ENCODE peak calls at places on chromosome 3, in four cellular contexts. One of them, this sample, is unnamed.

GRCh38 chr3:99638244-99638948 is at the start of gene COL8A1:
- DNase-seq in upper lobe of left lung: peak
- DNase-seq in left ventricle myocardium inferior: peak
- DNase-seq in brain microvascular endothelial cell: peak
- DNase-seq in this sample: peak

GRCh38 chr3:54046677-54047214 is 75.6 kb upstream of the CACNA2D3 start:
- DNase-seq in upper lobe of left lung: no peak
- DNase-seq in left ventricle myocardium inferior: no peak
- DNase-seq in brain microvascular endothelial cell: peak
- DNase-seq in this sample: no peak

GRCh38 chr3:34377961-34378360 is 579.5 kb downstream of the PDCD6IP start:
- DNase-seq in upper lobe of left lung: no peak
- DNase-seq in left ventricle myocardium inferior: no peak
- DNase-seq in brain microvascular endothelial cell: no peak
- DNase-seq in this sample: no peak

GRCh38 chr3:170007031-170007663 is 30.6 kb upstream of the GPR160 start:
- DNase-seq in upper lobe of left lung: no peak
- DNase-seq in left ventricle myocardium inferior: no peak
- DNase-seq in brain microvascular endothelial cell: peak
- DNase-seq in this sample: no peak

GRCh38 chr3:175656451-175656850 is 797.3 kb downstream of the NAALADL2 start:
- DNase-seq in upper lobe of left lung: no peak
- DNase-seq in left ventricle myocardium inferior: no peak
- DNase-seq in brain microvascular endothelial cell: no peak
- DNase-seq in this sample: no peak

GRCh38 chr3:12782172-12782815 is 14.2 kb upstream of the CAND2 start:
- DNase-seq in upper lobe of left lung: no peak
- DNase-seq in left ventricle myocardium inferior: no peak
- DNase-seq in brain microvascular endothelial cell: peak
- DNase-seq in this sample: no peak

GRCh38 chr3:71392277-71392676 is 191.3 kb downstream of the FOXP1 start:
- DNase-seq in upper lobe of left lung: no peak
- DNase-seq in left ventricle myocardium inferior: no peak
- DNase-seq in brain microvascular endothelial cell: no peak
- DNase-seq in this sample: no peak

GRCh38 chr3:111610189-111610588 is 15.0 kb upstream of the ZBED2 start:
- DNase-seq in upper lobe of left lung: no peak
- DNase-seq in left ventricle myocardium inferior: no peak
- DNase-seq in brain microvascular endothelial cell: no peak
- DNase-seq in this sample: no peak

GRCh38 chr3:194782767-194783404 is 97.2 kb downstream of the FAM43A start:
- DNase-seq in upper lobe of left lung: peak
- DNase-seq in left ventricle myocardium inferior: no peak
- DNase-seq in brain microvascular endothelial cell: peak
- DNase-seq in this sample: no peak

GRCh38 chr3:101036213-101036618 is 43.0 kb upstream of the ABI3BP start:
- DNase-seq in upper lobe of left lung: no peak
- DNase-seq in left ventricle myocardium inferior: no peak
- DNase-seq in brain microvascular endothelial cell: peak
- DNase-seq in this sample: no peak

GRCh38 chr3:136042608-136043221 is 77.2 kb downstream of the PPP2R3A start:
- DNase-seq in upper lobe of left lung: no peak
- DNase-seq in left ventricle myocardium inferior: no peak
- DNase-seq in brain microvascular endothelial cell: peak
- DNase-seq in this sample: no peak

GRCh38 chr3:37916685-37917084 is 55.0 kb downstream of the CTDSPL start:
- DNase-seq in upper lobe of left lung: no peak
- DNase-seq in left ventricle myocardium inferior: no peak
- DNase-seq in brain microvascular endothelial cell: no peak
- DNase-seq in this sample: no peak

GRCh38 chr3:6825527-6825926 is 35.4 kb upstream of the GRM7 start:
- DNase-seq in upper lobe of left lung: no peak
- DNase-seq in left ventricle myocardium inferior: no peak
- DNase-seq in brain microvascular endothelial cell: no peak
- DNase-seq in this sample: no peak

GRCh38 chr3:67706934-67707333 is 52.5 kb upstream of the SUCLG2 start:
- DNase-seq in upper lobe of left lung: no peak
- DNase-seq in left ventricle myocardium inferior: no peak
- DNase-seq in brain microvascular endothelial cell: peak
- DNase-seq in this sample: no peak

GRCh38 chr3:80676869-80677268 is 909.1 kb upstream of the ROBO1 start:
- DNase-seq in upper lobe of left lung: no peak
- DNase-seq in left ventricle myocardium inferior: no peak
- DNase-seq in brain microvascular endothelial cell: peak
- DNase-seq in this sample: no peak

GRCh38 chr3:95899494-95899893 is 914.9 kb upstream of the EPHA6 start:
- DNase-seq in upper lobe of left lung: no peak
- DNase-seq in left ventricle myocardium inferior: no peak
- DNase-seq in brain microvascular endothelial cell: no peak
- DNase-seq in this sample: no peak

GRCh38 chr3:16888785-16889607 is 4.2 kb downstream of the PLCL2 start:
- DNase-seq in upper lobe of left lung: no peak
- DNase-seq in left ventricle myocardium inferior: no peak
- DNase-seq in brain microvascular endothelial cell: no peak
- DNase-seq in this sample: no peak

GRCh38 chr3:176584413-176585176 is 612.7 kb downstream of the TBL1XR1 start:
- DNase-seq in upper lobe of left lung: no peak
- DNase-seq in left ventricle myocardium inferior: no peak
- DNase-seq in brain microvascular endothelial cell: peak
- DNase-seq in this sample: no peak

GRCh38 chr3:76436895-76437294 is 603.0 kb upstream of the ROBO2 start:
- DNase-seq in upper lobe of left lung: no peak
- DNase-seq in left ventricle myocardium inferior: no peak
- DNase-seq in brain microvascular endothelial cell: no peak
- DNase-seq in this sample: no peak

DNA sequence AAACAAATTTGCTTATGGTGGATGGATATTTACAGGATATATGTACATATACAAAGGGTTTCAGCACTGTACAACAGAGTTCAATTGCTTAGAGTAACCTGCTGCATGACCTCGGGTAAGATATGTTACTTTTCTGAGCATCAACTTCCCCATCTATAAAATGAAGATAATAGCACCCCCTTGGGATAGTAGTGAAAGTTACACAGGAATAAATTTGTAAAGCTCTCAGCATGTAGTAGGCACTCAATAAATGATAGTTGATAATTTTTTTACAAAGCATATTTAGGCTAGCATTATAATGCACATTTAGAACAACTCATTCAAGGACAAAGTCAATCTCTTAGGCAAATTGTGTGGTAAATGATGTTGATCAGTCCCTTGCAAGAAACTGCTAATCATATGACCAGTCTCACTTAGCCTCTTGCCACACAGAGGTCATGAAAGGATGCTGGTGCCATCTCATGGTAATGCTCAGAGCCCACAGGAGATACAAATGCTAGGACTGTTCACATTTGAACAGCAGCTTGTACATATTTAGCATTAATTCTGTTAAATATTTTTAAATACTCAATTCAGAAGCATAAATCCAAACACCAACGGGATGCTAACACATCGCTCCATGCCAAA is 123.9 kb downstream of the MAGI1 start:
- DNase-seq in upper lobe of left lung: no peak
- DNase-seq in left ventricle myocardium inferior: no peak
- DNase-seq in brain microvascular endothelial cell: no peak
- DNase-seq in this sample: no peak
- TF ChIP-seq CTCF in upper lobe of left lung: no peak
- TF ChIP-seq CTCF in left ventricle myocardium inferior: peak
- TF ChIP-seq CTCF in brain microvascular endothelial cell: no peak
- TF ChIP-seq CTCF in this sample: peak

GRCh38 chr3:187257471-187257870 is 34.1 kb downstream of the MASP1 start:
- DNase-seq in upper lobe of left lung: no peak
- DNase-seq in left ventricle myocardium inferior: no peak
- DNase-seq in brain microvascular endothelial cell: no peak
- DNase-seq in this sample: no peak

GRCh38 chr3:187252311-187252710 is 39.2 kb downstream of the MASP1 start:
- DNase-seq in upper lobe of left lung: no peak
- DNase-seq in left ventricle myocardium inferior: no peak
- DNase-seq in brain microvascular endothelial cell: no peak
- DNase-seq in this sample: no peak

GRCh38 chr3:187259171-187259570 is 32.4 kb downstream of the MASP1 start:
- DNase-seq in upper lobe of left lung: no peak
- DNase-seq in left ventricle myocardium inferior: no peak
- DNase-seq in brain microvascular endothelial cell: no peak
- DNase-seq in this sample: no peak

GRCh38 chr3:187255314-187255713 is 36.2 kb downstream of the MASP1 start:
- DNase-seq in upper lobe of left lung: no peak
- DNase-seq in left ventricle myocardium inferior: no peak
- DNase-seq in brain microvascular endothelial cell: no peak
- DNase-seq in this sample: no peak

GRCh38 chr3:187256217-187256616 is 35.3 kb downstream of the MASP1 start:
- DNase-seq in upper lobe of left lung: peak
- DNase-seq in left ventricle myocardium inferior: no peak
- DNase-seq in brain microvascular endothelial cell: no peak
- DNase-seq in this sample: no peak
- TF ChIP-seq CTCF in upper lobe of left lung: no peak
- TF ChIP-seq CTCF in left ventricle myocardium inferior: no peak
- TF ChIP-seq CTCF in brain microvascular endothelial cell: peak
- TF ChIP-seq CTCF in this sample: no peak

GRCh38 chr3:129046732-129047552 is 13.6 kb upstream of the GP9 start:
- DNase-seq in upper lobe of left lung: peak
- DNase-seq in left ventricle myocardium inferior: peak
- DNase-seq in brain microvascular endothelial cell: no peak
- DNase-seq in this sample: peak

GRCh38 chr3:129047553-129047839 is 13.1 kb upstream of the GP9 start:
- DNase-seq in upper lobe of left lung: peak
- DNase-seq in left ventricle myocardium inferior: peak
- DNase-seq in brain microvascular endothelial cell: no peak
- DNase-seq in this sample: no peak

GRCh38 chr3:129050556-129051295 is 9.9 kb upstream of the GP9 start:
- DNase-seq in upper lobe of left lung: peak
- DNase-seq in left ventricle myocardium inferior: no peak
- DNase-seq in brain microvascular endothelial cell: no peak
- DNase-seq in this sample: no peak

GRCh38 chr3:129045675-129046036 is 14.9 kb upstream of the GP9 start:
- DNase-seq in upper lobe of left lung: peak
- DNase-seq in left ventricle myocardium inferior: peak
- DNase-seq in brain microvascular endothelial cell: no peak
- DNase-seq in this sample: peak

DNA sequence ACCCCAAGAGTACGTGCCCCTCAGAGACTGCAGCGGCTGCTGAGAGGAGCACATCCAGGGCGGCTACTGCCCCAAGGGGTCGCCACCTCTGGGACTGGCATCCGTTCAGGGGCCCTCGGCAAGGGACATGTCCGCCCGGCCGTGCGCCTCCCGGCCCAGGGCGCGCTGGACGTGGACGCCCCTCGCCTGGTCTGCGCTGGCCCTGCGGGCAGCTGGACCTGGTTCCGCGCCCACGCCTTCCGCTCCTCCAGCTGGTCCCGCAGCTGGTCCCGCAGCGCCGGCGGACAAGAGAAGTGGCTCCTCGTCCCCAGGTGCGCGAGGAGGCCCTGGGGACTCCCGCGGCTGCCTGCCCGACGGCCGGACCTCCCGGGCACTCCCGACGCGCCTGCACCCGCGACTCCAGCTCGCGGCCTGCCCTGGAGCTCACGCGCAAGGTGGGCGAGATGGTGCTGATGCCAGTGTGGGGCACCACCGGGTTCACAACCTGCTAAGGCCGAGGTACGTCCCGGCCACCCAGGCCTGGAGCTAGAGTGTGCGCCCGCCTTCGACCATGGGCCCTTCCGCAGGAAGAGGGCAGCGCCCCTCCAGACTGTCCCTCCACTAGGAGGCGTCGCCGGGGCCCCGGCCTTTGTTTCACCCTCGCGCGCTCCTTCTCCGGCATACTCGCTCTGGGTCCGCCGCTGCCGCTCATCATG is 14.4 kb upstream of the GP9 start:
- DNase-seq in upper lobe of left lung: peak
- DNase-seq in left ventricle myocardium inferior: peak
- DNase-seq in brain microvascular endothelial cell: no peak
- DNase-seq in this sample: peak
- TF ChIP-seq CTCF in upper lobe of left lung: no peak
- TF ChIP-seq CTCF in left ventricle myocardium inferior: no peak
- TF ChIP-seq CTCF in brain microvascular endothelial cell: peak
- TF ChIP-seq CTCF in this sample: no peak

DNA sequence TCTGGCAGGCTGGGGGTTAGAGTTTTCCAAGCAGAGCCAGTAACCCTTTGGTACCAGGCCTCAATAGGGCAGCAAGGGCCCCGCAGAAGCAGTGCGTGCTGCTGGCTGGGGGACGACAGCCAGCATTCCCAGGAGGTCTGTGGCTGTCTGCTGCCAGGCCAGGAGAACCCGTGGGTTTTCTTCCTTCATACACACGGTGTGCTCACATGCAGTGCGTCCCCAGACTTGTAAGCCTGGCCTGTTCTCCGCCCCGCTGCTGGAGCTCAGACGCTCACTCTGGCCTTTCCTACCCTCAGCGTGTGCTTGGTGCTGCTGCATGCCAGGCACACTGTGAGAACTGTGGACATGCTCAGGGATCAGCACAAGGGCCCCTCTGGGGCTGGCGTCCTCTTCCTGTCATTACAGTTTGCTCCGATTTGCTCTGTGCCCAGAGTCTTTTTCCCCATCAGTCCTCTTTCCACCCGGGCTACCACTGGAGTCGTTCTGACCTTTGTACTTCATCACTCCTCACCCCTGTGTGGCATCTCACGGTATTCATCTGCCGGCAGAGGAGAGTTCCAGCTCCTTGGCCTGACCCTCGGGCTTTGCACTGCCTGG is 149.5 kb downstream of the DNAJB8 start:
- DNase-seq in upper lobe of left lung: peak
- DNase-seq in left ventricle myocardium inferior: no peak
- DNase-seq in brain microvascular endothelial cell: no peak
- DNase-seq in this sample: no peak
- TF ChIP-seq CTCF in upper lobe of left lung: no peak
- TF ChIP-seq CTCF in left ventricle myocardium inferior: no peak
- TF ChIP-seq CTCF in brain microvascular endothelial cell: no peak
- TF ChIP-seq CTCF in this sample: no peak